ENCODE peak calls at places on chromosomes 1 and 21, in seven cellular contexts. X is esophagus squamous epithelium, H is psoas muscle, R is upper lobe of right lung, W is Peyer's patch, J is fibroblast of lung, O is heart left ventricle. F is an unnamed sample.

GRCh38 chr1:234559152-234559916 is 50.6 kb downstream of the IRF2BP2 start:
- DNase-seq in X (no peak), H (no peak), R (no peak), W (no peak), J (no peak), O (no peak), F (no peak)

GRCh38 chr1:25909062-25909461 is 2.8 kb upstream of the STMN1 start:
- DNase-seq in X (no peak), H (no peak), R (no peak), W (no peak), J (no peak), O (no peak), F (no peak)

GRCh38 chr1:198549863-198550262 is 9.4 kb upstream of the ATP6V1G3 start:
- DNase-seq in X (no peak), H (no peak), R (no peak), W (no peak), J (no peak), O (no peak), F (no peak)

GRCh38 chr1:94130851-94131595 is 10.1 kb upstream of the ABCA4 start:
- DNase-seq in X (no peak), H (no peak), R (no peak), W (no peak), J (peak; percentile 86), O (no peak), F (no peak)

GRCh38 chr21:33412832-33413519 is 9.8 kb downstream of the IFNGR2 start:
- DNase-seq in X (no peak), H (no peak), R (no peak), W (peak; percentile 79), J (no peak), O (no peak), F (no peak)

GRCh38 chr1:7116001-7116400 is 330.7 kb downstream of the CAMTA1 start:
- DNase-seq in X (no peak), H (no peak), R (no peak), W (no peak), J (no peak), O (no peak), F (no peak)

GRCh38 chr1:93680121-93681094 is 1.2 kb downstream of the BCAR3 start:
- DNase-seq in X (peak; percentile 19), H (peak; percentile 83), R (peak; percentile 89), W (peak; percentile 92), J (peak; percentile 90), O (peak; percentile 84), F (peak; percentile 90)

GRCh38 chr1:97093742-97094141 is 372.2 kb downstream of the PTBP2 start:
- DNase-seq in X (no peak), H (no peak), R (no peak), W (no peak), J (peak; percentile 76), O (no peak), F (no peak)

GRCh38 chr1:234763361-234763760 is 153.4 kb upstream of the IRF2BP2 start:
- DNase-seq in X (no peak), H (no peak), R (no peak), W (no peak), J (no peak), O (no peak), F (no peak)

GRCh38 chr1:204623894-204624361 is 61.6 kb downstream of the LRRN2 start:
- DNase-seq in X (no peak), H (no peak), R (no peak), W (no peak), J (no peak), O (no peak), F (no peak)

DNA sequence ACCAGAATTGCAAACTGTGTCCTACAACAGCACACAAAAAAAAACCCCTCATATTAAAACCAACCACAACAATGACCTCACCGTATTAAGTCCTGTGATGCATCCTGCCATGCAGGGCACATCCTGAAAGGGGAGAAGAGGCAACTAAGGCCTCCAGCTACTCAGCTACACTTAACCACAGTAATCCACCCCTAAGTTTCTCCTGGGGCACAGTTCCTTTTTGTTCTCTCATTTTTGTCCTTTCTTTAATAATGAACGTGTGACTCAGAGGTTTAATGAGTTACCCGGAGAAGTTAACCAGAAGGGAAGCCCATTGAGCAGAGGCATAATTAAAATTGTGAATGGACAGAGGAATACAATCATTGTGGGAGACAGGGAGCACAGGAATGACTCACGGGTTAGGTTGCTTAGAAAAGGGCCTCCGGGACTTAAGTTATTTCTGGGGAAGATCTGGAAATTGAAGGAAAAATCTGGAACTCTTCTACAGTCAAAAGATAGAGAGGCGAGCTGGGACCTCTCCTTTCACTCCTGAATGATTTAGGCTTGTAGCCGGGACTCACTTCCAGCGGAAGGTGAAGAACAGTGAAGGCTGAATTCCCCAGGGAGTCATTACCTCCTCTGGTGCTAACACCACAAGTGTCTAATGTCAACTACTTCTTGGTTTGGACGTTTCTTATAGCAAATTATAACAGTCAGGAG is 36.9 kb upstream of the HIVEP3 start:
- DNase-seq in X (no peak), H (no peak), R (no peak), W (no peak), J (peak; percentile 95), O (no peak), F (no peak)
- H3K4me1 ChIP-seq in X (peaks cover 44% of the 10 kb centered on the region), H (peaks cover 19% of the 10 kb centered on the region), R (no peaks in the 10 kb centered on the region), W (no peaks in the 10 kb centered on the region), J (peaks cover 2% of the 10 kb centered on the region), O (peaks cover 16% of the 10 kb centered on the region), F (peaks cover 8% of the 10 kb centered on the region)

DNA sequence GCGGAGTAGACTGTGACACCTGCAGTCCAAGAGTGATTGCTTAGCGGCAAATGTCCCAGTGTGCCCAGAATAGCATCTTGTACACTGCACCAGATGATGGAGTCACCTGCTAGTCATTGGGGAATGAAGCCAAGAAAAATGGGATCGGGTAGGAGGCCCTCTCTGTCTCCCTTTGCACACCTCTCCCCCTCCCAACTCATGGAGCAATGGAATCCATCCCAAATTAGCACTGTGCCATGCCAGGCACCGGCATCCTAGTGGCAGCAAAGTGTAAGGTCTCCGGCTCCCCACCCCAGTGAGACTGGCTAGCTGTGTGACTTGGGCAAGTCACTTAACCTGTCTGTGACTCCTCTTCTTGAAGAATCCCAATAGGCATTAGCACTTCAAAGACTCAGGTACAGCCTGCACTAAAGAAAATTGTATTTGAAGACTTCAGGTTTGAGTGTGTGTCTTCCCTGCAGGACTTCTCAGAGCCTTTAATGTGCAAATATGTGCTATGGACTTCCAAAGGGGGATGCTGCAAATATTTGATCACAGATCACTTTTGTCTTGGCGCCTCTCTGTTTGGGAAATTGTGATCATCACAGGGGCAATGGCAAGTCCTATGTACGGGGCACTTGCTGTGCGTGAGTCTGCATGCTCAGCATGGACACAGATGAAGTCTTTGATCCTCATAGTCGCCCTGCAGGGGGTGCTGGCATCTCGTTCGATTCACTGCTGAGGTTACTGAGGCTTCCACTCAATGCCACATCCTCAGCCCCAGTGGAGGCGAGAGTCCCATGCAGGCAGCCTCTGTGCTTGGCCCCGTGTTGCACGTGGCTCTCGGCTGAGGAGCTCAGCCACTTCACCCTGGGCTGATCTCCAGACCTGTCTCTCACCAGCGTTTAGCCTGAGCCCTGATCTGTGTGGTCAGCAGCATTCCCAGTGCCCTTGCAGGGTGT is 272.9 kb upstream of the C1orf174 start:
- DNase-seq in X (no peak), H (no peak), R (no peak), W (peak; percentile 14), J (no peak), O (no peak), F (no peak)
- TF ChIP-seq CTCF in X (no peak), H (no peak), R (no peak), W (no peak), J (no peak), O (no peak), F (no peak)

GRCh38 chr1:36258960-36259344 is 34.7 kb downstream of the THRAP3 start:
- DNase-seq in X (no peak), H (no peak), R (no peak), W (no peak), J (peak; percentile 57), O (no peak), F (no peak)
- H3K4me1 ChIP-seq in X (peaks cover 45% of the 10 kb centered on the region), H (peaks cover 76% of the 10 kb centered on the region), R (peaks cover 14% of the 10 kb centered on the region), W (no peaks in the 10 kb centered on the region), J (peaks cover 3% of the 10 kb centered on the region), O (peaks cover 56% of the 10 kb centered on the region), F (peaks cover 11% of the 10 kb centered on the region)

GRCh38 chr21:39593522-39593921 is 19.2 kb upstream of the B3GALT5 start:
- DNase-seq in X (no peak), H (no peak), R (no peak), W (no peak), J (peak; percentile 3), O (no peak), F (no peak)

GRCh38 chr21:39587376-39587775 is 25.4 kb upstream of the B3GALT5 start:
- DNase-seq in X (no peak), H (no peak), R (no peak), W (no peak), J (no peak), O (no peak), F (no peak)

GRCh38 chr21:39588884-39589283 is 23.9 kb upstream of the B3GALT5 start:
- DNase-seq in X (no peak), H (no peak), R (no peak), W (no peak), J (no peak), O (no peak), F (no peak)
- TF ChIP-seq CTCF in X (no peak), H (no peak), R (no peak), W (no peak), J (no peak), O (no peak), F (no peak)

GRCh38 chr1:157833155-157833554 is 8.5 kb downstream of the CD5L start:
- DNase-seq in X (no peak), H (no peak), R (no peak), W (no peak), J (no peak), O (no peak), F (no peak)
- H3K4me1 ChIP-seq in X (no peaks in the 10 kb centered on the region), H (no peaks in the 10 kb centered on the region), R (no peaks in the 10 kb centered on the region), W (no peaks in the 10 kb centered on the region), J (no peaks in the 10 kb centered on the region), O (no peaks in the 10 kb centered on the region), F (no peaks in the 10 kb centered on the region)

GRCh38 chr1:13802782-13803545 is 103.0 kb downstream of the PRDM2 start:
- DNase-seq in X (no peak), H (no peak), R (no peak), W (no peak), J (no peak), O (no peak), F (no peak)

GRCh38 chr1:13803546-13804239 is 103.7 kb downstream of the PRDM2 start:
- DNase-seq in X (no peak), H (no peak), R (no peak), W (no peak), J (no peak), O (no peak), F (no peak)

GRCh38 chr1:13799502-13800283 is 99.7 kb downstream of the PRDM2 start:
- DNase-seq in X (no peak), H (no peak), R (no peak), W (peak; percentile 67), J (no peak), O (no peak), F (no peak)

GRCh38 chr1:13801232-13801631 is 101.2 kb downstream of the PRDM2 start:
- DNase-seq in X (no peak), H (no peak), R (no peak), W (no peak), J (peak; percentile 31), O (no peak), F (no peak)

GRCh38 chr1:13801711-13802486 is 101.9 kb downstream of the PRDM2 start:
- DNase-seq in X (no peak), H (no peak), R (no peak), W (peak; percentile 58), J (no peak), O (no peak), F (no peak)
- TF ChIP-seq CTCF in X (no peak), H (no peak), R (peak; percentile 24), W (no peak), J (no peak), O (no peak), F (no peak)